ENCODE peak calls at places on chromosomes 2 and 18, in nine cellular contexts. O is mesenchymal stem cell, V is nephron progenitor cell, R is NCI-H1092 treated with DMSO at 0.1 percent for 48 hours, S is mucosa of gallbladder, T is spleen, Z is neural crest cell, L is psoas muscle, C is GM23338. F is an unnamed sample.

GRCh38 chr2:15701326-15701907 is 109.7 kb downstream of the DDX1 start:
- DNase-seq in R (no peak), V (no peak), L (no peak), C (no peak), Z (no peak), T (peak), S (no peak), O (no peak), F (no peak)

GRCh38 chr2:240604291-240604938 is 17.9 kb downstream of the CAPN10 start:
- DNase-seq in C (peak), Z (peak), O (peak), R (no peak), L (peak), V (peak), S (peak), T (peak), F (peak)

GRCh38 chr2:149902104-149902503 is 314.5 kb upstream of the MMADHC start:
- DNase-seq in O (no peak), T (no peak), C (no peak), Z (no peak), V (no peak), S (no peak), R (no peak), L (peak), F (no peak)

GRCh38 chr2:207166349-207167128 is 791 bp upstream of the KLF7 start:
- DNase-seq in Z (peak), S (peak), R (peak), L (peak), V (peak), T (peak), O (peak), C (peak), F (peak)

GRCh38 chr2:239308696-239309397 is 92.0 kb downstream of the HDAC4 start:
- DNase-seq in R (no peak), L (peak), Z (no peak), C (no peak), V (no peak), S (no peak), T (peak), O (peak), F (peak)

GRCh38 chr2:56448403-56448998 is 264.7 kb downstream of the CCDC85A start:
- DNase-seq in R (no peak), Z (no peak), L (no peak), V (peak), C (no peak), T (no peak), O (peak), S (no peak), F (peak)

GRCh38 chr18:1527805-1528204 is 623.1 kb downstream of the ADCYAP1 start:
- DNase-seq in V (no peak), R (no peak), T (no peak), C (no peak), S (no peak), O (no peak), L (no peak), Z (no peak), F (no peak)

GRCh38 chr2:88755836-88756235 is 64.4 kb downstream of the RPIA start:
- DNase-seq in S (no peak), T (no peak), O (no peak), V (no peak), R (no peak), L (no peak), C (peak), Z (no peak), F (no peak)

GRCh38 chr2:46984642-46985476 is 69.3 kb upstream of the MCFD2 start:
- DNase-seq in V (no peak), L (peak), R (no peak), T (peak), O (peak), C (no peak), S (peak), Z (no peak), F (peak)

GRCh38 chr18:54125429-54125828 is 99.0 kb downstream of the MBD2 start:
- DNase-seq in O (no peak), T (no peak), L (no peak), S (no peak), R (no peak), C (no peak), V (no peak), Z (no peak), F (no peak)